ENCODE peak calls at places on chromosomes 5 and 9, in eight cellular contexts. P is Peyer's patch, W is aorta, Z is OCI-LY7, A is A549, K is brain microvascular endothelial cell, B is ovary, N is gastrocnemius medialis. D is an unnamed sample.

GRCh38 chr5:56025303-56025885 is 30.6 kb upstream of the IL6ST start:
- DNase-seq in B (no peak), A (peak), K (no peak), N (no peak), W (no peak), P (no peak), Z (no peak), D (no peak)

GRCh38 chr9:104992696-104993095 is 64.7 kb upstream of the ABCA1 start:
- DNase-seq in K (peak), B (no peak), Z (no peak), A (no peak), P (no peak), N (no peak), W (no peak), D (no peak)

GRCh38 chr9:12774861-12775367 is at the start of gene LURAP1L:
- DNase-seq in W (peak), A (peak), P (no peak), Z (no peak), N (peak), K (peak), B (peak), D (peak)

GRCh38 chr5:143229896-143230675 is 173.4 kb downstream of the NR3C1 start:
- DNase-seq in K (no peak), Z (peak), W (no peak), B (no peak), N (no peak), A (no peak), P (no peak), D (no peak)

GRCh38 chr5:172766287-172767104 is 4.5 kb downstream of the DUSP1 start:
- DNase-seq in W (peak), P (no peak), N (peak), Z (no peak), B (peak), K (peak), A (peak), D (peak)

GRCh38 chr5:9398227-9398626 is 147.6 kb downstream of the SEMA5A start:
- DNase-seq in P (no peak), Z (no peak), W (no peak), N (no peak), K (no peak), A (no peak), B (no peak), D (no peak)

GRCh38 chr9:135790850-135791249 is 88.9 kb downstream of the KCNT1 start:
- DNase-seq in K (no peak), A (no peak), P (no peak), W (no peak), B (no peak), N (no peak), Z (no peak), D (no peak)

GRCh38 chr9:129322022-129322621 is 144.1 kb upstream of the IER5L start:
- DNase-seq in Z (no peak), B (peak), K (no peak), A (no peak), N (peak), P (no peak), W (no peak), D (peak)

GRCh38 chr9:33393581-33393980 is 8.8 kb downstream of the AQP7 start:
- DNase-seq in W (no peak), P (no peak), A (no peak), N (peak), Z (no peak), B (no peak), K (no peak), D (no peak)

GRCh38 chr5:166618555-166618954 is 1672.9 kb upstream of the WWC1 start:
- DNase-seq in W (no peak), B (no peak), Z (no peak), P (no peak), K (no peak), N (no peak), A (no peak), D (no peak)

GRCh38 chr5:5017827-5018559 is 122.1 kb upstream of the ADAMTS16 start:
- DNase-seq in W (no peak), K (peak), B (no peak), N (no peak), P (no peak), A (peak), Z (no peak), D (no peak)

GRCh38 chr5:53037141-53037859 is 48.1 kb downstream of the ITGA2 start:
- DNase-seq in K (no peak), W (no peak), A (peak), B (no peak), Z (no peak), P (no peak), N (no peak), D (no peak)

GRCh38 chr5:159178978-159179377 is 30.4 kb downstream of the RNF145 start:
- DNase-seq in K (peak), N (no peak), A (peak), W (no peak), P (no peak), B (peak), Z (no peak), D (no peak)

GRCh38 chr9:93944011-93944410 is 11.1 kb downstream of the BARX1 start:
- DNase-seq in K (no peak), B (no peak), N (no peak), W (no peak), A (no peak), Z (no peak), P (no peak), D (no peak)

GRCh38 chr9:129284607-129285291 is 106.7 kb upstream of the IER5L start:
- DNase-seq in W (no peak), Z (peak), K (no peak), P (no peak), N (peak), B (peak), A (no peak), D (peak)

GRCh38 chr9:16442622-16443021 is 427.8 kb downstream of the BNC2 start:
- DNase-seq in Z (no peak), B (peak), A (peak), N (peak), W (no peak), K (peak), P (no peak), D (no peak)

GRCh38 chr5:61289669-61290363 is 42.2 kb upstream of the ZSWIM6 start:
- DNase-seq in A (no peak), K (no peak), Z (no peak), N (no peak), P (no peak), B (no peak), W (no peak), D (no peak)

GRCh38 chr5:124162782-124163532 is 583.5 kb downstream of the ZNF608 start:
- DNase-seq in K (peak), P (no peak), Z (peak), B (no peak), W (no peak), N (no peak), A (no peak), D (no peak)
- H3K27ac ChIP-seq in K (no peak), P (no peak), Z (peak), B (no peak), W (no peak), N (no peak), A (no peak), D (no peak)

GRCh38 chr5:157476699-157477408 is 16.8 kb downstream of the NIPAL4 start:
- DNase-seq in K (peak), Z (peak), W (no peak), B (no peak), P (no peak), A (peak), N (no peak), D (no peak)
- H3K27ac ChIP-seq in K (no peak), Z (no peak), W (no peak), B (no peak), P (peak), A (peak), N (no peak), D (no peak)

DNA sequence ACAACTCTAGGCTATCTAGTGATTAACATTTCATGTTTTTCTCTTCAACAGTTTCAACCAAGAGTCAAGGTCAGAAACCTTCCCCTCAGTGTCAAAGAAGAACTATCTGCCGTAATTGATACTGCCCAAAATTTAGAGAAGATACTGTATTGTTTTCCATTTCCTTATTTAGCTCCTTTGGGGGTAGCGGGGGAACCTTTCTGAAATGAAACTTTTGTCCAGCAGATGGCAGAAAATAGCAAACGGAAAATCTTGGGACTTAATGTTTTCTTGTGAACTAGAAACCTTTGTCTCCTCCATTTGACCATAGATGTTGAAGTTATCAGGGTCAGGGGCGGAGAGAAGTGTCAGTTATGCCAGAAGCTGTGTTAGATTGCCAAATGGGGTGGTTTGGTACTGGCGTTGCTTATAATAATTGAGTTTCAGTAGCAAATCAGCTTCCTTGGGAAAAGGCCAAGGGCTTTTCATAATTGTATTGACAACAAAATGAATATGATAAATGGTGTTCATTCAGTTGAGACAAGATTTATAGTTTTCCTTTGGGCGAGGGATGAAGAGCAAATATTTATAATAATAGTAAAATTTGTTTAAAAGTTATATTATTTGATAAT is 101.7 kb upstream of the TLX3 start:
- DNase-seq in N (no peak), B (no peak), P (no peak), Z (peak), K (peak), A (peak), W (no peak), D (no peak)
- H3K27ac ChIP-seq in N (no peak), B (no peak), P (no peak), Z (no peak), K (no peak), A (no peak), W (no peak), D (no peak)

GRCh38 chr5:126967808-126968466 is 62.4 kb downstream of the MARCHF3 start:
- DNase-seq in N (no peak), K (no peak), Z (no peak), B (no peak), W (no peak), P (no peak), A (no peak), D (no peak)
- H3K27ac ChIP-seq in N (no peak), K (no peak), Z (peak), B (no peak), W (no peak), P (no peak), A (no peak), D (no peak)

D was measured in coronary artery.